ENCODE peak calls at places on chromosomes 13 and 19, in eight cellular contexts. D, F, R, H, N, Z, O and P are unnamed samples.

GRCh38 chr19:6730153-6730804 is 7.1 kb downstream of the GPR108 start:
- DNase-seq in F (peak; percentile 42), O (peak; percentile 52), N (no peak), H (no peak), D (peak; percentile 98), R (peak; percentile 82), Z (no peak), P (no peak)

GRCh38 chr13:101624210-101624922 is 171.9 kb downstream of the ITGBL1 start:
- DNase-seq in Z (no peak), N (no peak), R (no peak), F (no peak), O (no peak), H (peak; percentile 32), D (no peak), P (no peak)

GRCh38 chr13:43058318-43058674 is 34.9 kb downstream of the DNAJC15 start:
- DNase-seq in Z (no peak), D (peak; percentile 53), N (no peak), R (peak; percentile 45), O (peak; percentile 94), F (no peak), H (peak; percentile 80), P (no peak)

GRCh38 chr13:44451109-44451508 is 77.5 kb downstream of the SERP2 start:
- DNase-seq in R (no peak), H (no peak), O (no peak), N (no peak), F (no peak), D (no peak), Z (no peak), P (no peak)

GRCh38 chr19:5238700-5239099 is 101.9 kb downstream of the PTPRS start:
- DNase-seq in D (no peak), Z (no peak), F (no peak), R (no peak), O (no peak), H (no peak), N (no peak), P (no peak)

GRCh38 chr19:46856062-46857022 is 4.5 kb upstream of the ARHGAP35 start:
- DNase-seq in D (peak; percentile 95), Z (peak; percentile 78), O (peak; percentile 85), R (peak; percentile 97), H (peak; percentile 95), N (peak; percentile 89), F (peak; percentile 96), P (peak; percentile 83)

GRCh38 chr13:30623392-30623791 is 5.7 kb downstream of the USPL1 start:
- DNase-seq in D (no peak), R (no peak), N (no peak), H (peak; percentile 62), Z (no peak), O (no peak), F (no peak), P (no peak)

GRCh38 chr13:104198811-104199210 is 1132.6 kb upstream of the SLC10A2 start:
- DNase-seq in D (no peak), H (no peak), F (no peak), Z (no peak), O (no peak), R (no peak), N (no peak), P (no peak)

GRCh38 chr19:8311461-8312260 is 3.5 kb upstream of the CD320 start:
- DNase-seq in O (no peak), N (no peak), Z (no peak), R (no peak), F (no peak), D (peak; percentile 78), H (no peak), P (no peak)

GRCh38 chr19:1370579-1371361 is 12.9 kb upstream of the NDUFS7 start:
- DNase-seq in R (no peak), H (no peak), O (no peak), Z (no peak), F (peak; percentile 63), D (no peak), N (no peak), P (no peak)

GRCh38 chr13:20057214-20057613 is 98.7 kb downstream of the ZMYM2 start:
- DNase-seq in H (no peak), Z (no peak), O (no peak), R (no peak), N (no peak), D (no peak), F (no peak), P (no peak)

GRCh38 chr19:11457831-11458230 is 22.4 kb downstream of the PRKCSH start:
- DNase-seq in N (no peak), D (no peak), F (no peak), H (no peak), O (no peak), R (no peak), Z (no peak), P (no peak)

GRCh38 chr19:9986787-9987281 is 23.5 kb downstream of the COL5A3 start:
- DNase-seq in F (no peak), N (no peak), H (peak; percentile 95), D (no peak), O (no peak), R (no peak), Z (no peak), P (no peak)

GRCh38 chr13:43785681-43786471 is 896 bp downstream of the ENOX1 start:
- DNase-seq in O (peak; percentile 50), H (peak; percentile 78), N (no peak), F (peak; percentile 86), R (peak; percentile 35), Z (no peak), D (peak; percentile 66), P (no peak)

GRCh38 chr19:30358821-30359580 is 13.2 kb upstream of the ZNF536 start:
- DNase-seq in O (no peak), Z (no peak), N (no peak), F (no peak), H (no peak), D (no peak), R (no peak), P (no peak)

GRCh38 chr19:35090160-35090794 is 25.3 kb upstream of the FXYD3 start:
- DNase-seq in N (no peak), H (peak; percentile 64), R (peak; percentile 66), F (peak; percentile 77), Z (no peak), D (peak; percentile 76), O (peak; percentile 53), P (no peak)

GRCh38 chr19:38932425-38933179 is 1.9 kb downstream of the MRPS12 start:
- DNase-seq in O (peak; percentile 31), N (no peak), D (peak; percentile 53), F (peak; percentile 60), H (peak; percentile 44), Z (no peak), R (peak; percentile 63), P (no peak)

GRCh38 chr19:21483589-21484170 is 21.7 kb upstream of the ZNF429 start:
- DNase-seq in H (peak; percentile 1), F (peak; percentile 37), N (no peak), D (peak; percentile 61), R (peak; percentile 77), O (no peak), Z (peak; percentile 40), P (peak; percentile 59)

GRCh38 chr13:33644607-33645543 is 173.1 kb upstream of the RFC3 start:
- DNase-seq in O (peak; percentile 52), D (no peak), N (no peak), H (peak; percentile 82), Z (no peak), F (no peak), R (peak; percentile 25), P (no peak)

GRCh38 chr19:50628551-50628950 is 11.1 kb downstream of the SYT3 start:
- DNase-seq in D (no peak), H (no peak), N (no peak), Z (no peak), R (no peak), O (no peak), F (no peak), P (no peak)

GRCh38 chr13:108332791-108333190 is 63.3 kb downstream of the TNFSF13B start:
- DNase-seq in Z (no peak), H (no peak), N (no peak), R (no peak), F (no peak), O (no peak), D (no peak), P (no peak)

GRCh38 chr13:51584731-51585191 is 499 bp downstream of the WDFY2 start:
- DNase-seq in F (peak; percentile 66), Z (peak; percentile 17), R (peak; percentile 79), N (peak; percentile 33), O (peak; percentile 80), D (peak; percentile 57), H (peak; percentile 49), P (peak; percentile 73)

GRCh38 chr13:74187564-74187963 is 53.4 kb upstream of the KLF12 start:
- DNase-seq in N (no peak), R (no peak), F (no peak), H (no peak), O (peak; percentile 91), D (no peak), Z (no peak), P (no peak)